ENCODE peak calls at places on chromosomes 2 and 18, in five cellular contexts. K is breast epithelium, T is AG04449, R is upper lobe of right lung, O is upper lobe of left lung. F is an unnamed sample.

GRCh38 chr2:23384551-23385349 is at the start of gene KLHL29:
- DNase-seq in K (peak; percentile 77), T (no peak), R (peak; percentile 94), O (peak; percentile 77), F (no peak)

GRCh38 chr2:102251042-102251848 is 60.1 kb upstream of the IL1RL1 start:
- DNase-seq in K (no peak), T (no peak), R (peak; percentile 85), O (peak; percentile 81), F (peak; percentile 70)

GRCh38 chr2:219551412-219551811 is 7.6 kb downstream of the TMEM198 start:
- DNase-seq in K (no peak), T (no peak), R (no peak), O (no peak), F (no peak)

GRCh38 chr2:100199421-100199820 is 57.0 kb upstream of the AFF3 start:
- DNase-seq in K (no peak), T (no peak), R (no peak), O (no peak), F (no peak)

GRCh38 chr2:230868947-230869690 is 4.4 kb downstream of the ITM2C start:
- DNase-seq in K (no peak), T (no peak), R (no peak), O (no peak), F (no peak)

GRCh38 chr2:232976666-232977437 is 36.2 kb downstream of the NGEF start:
- DNase-seq in K (peak; percentile 34), T (no peak), R (no peak), O (no peak), F (no peak)

GRCh38 chr2:223600056-223600455 is 2.1 kb downstream of the SCG2 start:
- DNase-seq in K (no peak), T (no peak), R (no peak), O (no peak), F (no peak)

GRCh38 chr18:69196336-69196735 is 204.4 kb upstream of the DOK6 start:
- DNase-seq in K (no peak), T (no peak), R (no peak), O (no peak), F (no peak)

GRCh38 chr2:24182507-24182906 is 7.7 kb downstream of the FAM228A start:
- DNase-seq in K (no peak), T (no peak), R (no peak), O (no peak), F (no peak)

GRCh38 chr18:32688821-32689220 is 84.0 kb downstream of the KLHL14 start:
- DNase-seq in K (no peak), T (no peak), R (no peak), O (no peak), F (no peak)

GRCh38 chr18:32684940-32685339 is 87.9 kb downstream of the KLHL14 start:
- DNase-seq in K (no peak), T (no peak), R (no peak), O (no peak), F (no peak)

GRCh38 chr18:32677578-32677977 is 95.2 kb downstream of the KLHL14 start:
- DNase-seq in K (no peak), T (no peak), R (no peak), O (no peak), F (no peak)

DNA sequence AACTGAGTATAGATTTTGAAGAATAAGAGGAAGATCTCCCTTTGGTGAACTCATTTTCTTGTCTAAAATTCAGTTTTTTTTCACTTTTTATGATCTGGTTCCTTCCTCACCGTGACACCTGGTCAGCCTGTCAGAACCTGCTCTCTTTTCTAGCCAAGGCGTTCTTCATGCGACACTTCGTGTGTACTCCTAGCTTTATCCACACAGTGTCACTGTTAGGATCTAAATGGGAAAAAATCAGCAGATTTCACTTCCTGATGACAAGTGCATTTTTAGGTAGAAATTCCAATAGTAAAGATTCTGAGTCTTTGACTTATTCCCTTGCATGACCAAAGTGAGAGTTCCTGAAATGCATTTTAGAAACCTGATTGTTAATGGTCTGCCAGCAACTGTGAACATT is 89.8 kb downstream of the KLHL14 start:
- DNase-seq in K (no peak), T (no peak), R (no peak), O (no peak), F (no peak)
- TF ChIP-seq CTCF in K (no peak), T (no peak), R (no peak), O (no peak), F (no peak)

GRCh38 chr2:234147335-234147861 is 96.9 kb downstream of the SPP2 start:
- DNase-seq in K (no peak), T (no peak), R (no peak), O (no peak), F (no peak)

GRCh38 chr2:234145057-234145456 is 94.6 kb downstream of the SPP2 start:
- DNase-seq in K (no peak), T (no peak), R (no peak), O (no peak), F (no peak)

GRCh38 chr2:234142530-234142929 is 92.0 kb downstream of the SPP2 start:
- DNase-seq in K (no peak), T (no peak), R (no peak), O (no peak), F (no peak)

GRCh38 chr2:234145511-234145910 is 95.0 kb downstream of the SPP2 start:
- DNase-seq in K (no peak), T (no peak), R (no peak), O (no peak), F (no peak)

GRCh38 chr2:234146087-234146826 is 95.8 kb downstream of the SPP2 start:
- DNase-seq in K (no peak), T (peak; percentile 55), R (no peak), O (no peak), F (no peak)
- TF ChIP-seq CTCF in K (no peak), T (no peak), R (no peak), O (no peak), F (no peak)

GRCh38 chr2:145592362-145592761 is 1072.4 kb upstream of the ZEB2 start:
- DNase-seq in K (no peak), T (no peak), R (no peak), O (no peak), F (no peak)

GRCh38 chr2:145593280-145593679 is 1073.4 kb upstream of the ZEB2 start:
- DNase-seq in K (no peak), T (no peak), R (no peak), O (no peak), F (no peak)

GRCh38 chr2:145597011-145597410 is 1077.1 kb upstream of the ZEB2 start:
- DNase-seq in K (no peak), T (no peak), R (no peak), O (no peak), F (no peak)

GRCh38 chr2:145595296-145595695 is 1075.4 kb upstream of the ZEB2 start:
- DNase-seq in K (no peak), T (no peak), R (no peak), O (no peak), F (no peak)

GRCh38 chr2:145593991-145594702 is 1074.2 kb upstream of the ZEB2 start:
- DNase-seq in K (no peak), T (no peak), R (no peak), O (no peak), F (no peak)
- TF ChIP-seq CTCF in K (no peak), T (peak; percentile 31), R (no peak), O (no peak), F (no peak)

DNA sequence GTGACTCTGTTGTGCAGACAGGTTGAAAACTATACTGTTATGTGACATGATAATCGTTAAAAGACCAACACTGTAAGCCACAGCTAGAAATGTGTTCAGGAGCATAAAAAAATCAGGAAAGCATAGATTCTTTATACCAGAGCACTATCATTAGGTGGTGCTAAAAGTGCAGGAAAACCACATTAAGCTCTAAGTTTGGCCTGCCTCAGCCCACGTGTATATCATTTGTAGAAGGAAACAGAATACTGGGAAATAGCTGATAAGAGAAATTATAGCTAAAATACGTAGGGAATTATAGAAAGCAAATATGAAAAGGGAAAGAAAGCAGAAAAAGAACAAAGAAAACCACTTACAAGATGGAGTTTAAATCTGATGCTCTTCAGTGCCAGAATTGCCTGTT is 26.5 kb upstream of the C2orf74 start:
- DNase-seq in K (no peak), T (no peak), R (no peak), O (no peak), F (no peak)
- TF ChIP-seq CTCF in K (peak; percentile 25), T (peak; percentile 39), R (peak; percentile 37), O (no peak), F (no peak)

GRCh38 chr2:67782443-67782842 is 280.4 kb downstream of the C1D start:
- DNase-seq in K (no peak), T (no peak), R (no peak), O (no peak), F (no peak)
- TF ChIP-seq CTCF in K (no peak), T (no peak), R (no peak), O (no peak), F (no peak)

GRCh38 chr2:205556841-205557539 is 125.3 kb upstream of the NRP2 start:
- DNase-seq in K (no peak), T (no peak), R (no peak), O (no peak), F (no peak)
- TF ChIP-seq CTCF in K (no peak), T (no peak), R (no peak), O (no peak), F (no peak)

DNA sequence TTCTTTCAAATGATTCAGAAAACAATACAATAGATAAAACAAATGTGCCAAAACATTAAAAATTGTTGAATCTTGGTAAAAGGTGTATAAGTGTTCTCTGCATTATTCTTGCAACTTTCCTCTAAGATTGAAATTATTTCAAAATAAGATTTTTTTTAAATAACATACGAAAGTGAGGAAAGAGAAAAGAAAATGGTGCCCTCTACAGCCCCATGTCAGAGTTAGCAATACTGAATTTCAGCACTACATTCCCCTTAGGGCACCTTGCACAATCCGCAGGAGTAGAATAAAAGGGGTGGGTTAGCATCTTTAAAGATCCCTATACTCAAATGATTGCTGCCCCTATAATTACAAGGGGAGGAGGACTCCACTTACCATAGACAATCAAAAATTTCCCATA is 433.7 kb downstream of the BCL11A start:
- DNase-seq in K (no peak), T (no peak), R (no peak), O (no peak), F (no peak)
- TF ChIP-seq CTCF in K (no peak), T (no peak), R (no peak), O (no peak), F (no peak)

GRCh38 chr18:26804474-26804873 is 61.0 kb downstream of the AQP4 start:
- DNase-seq in K (no peak), T (no peak), R (no peak), O (peak; percentile 25), F (no peak)
- TF ChIP-seq CTCF in K (no peak), T (no peak), R (peak; percentile 37), O (no peak), F (no peak)

F was measured in CD14-positive monocyte.